ENCODE peak calls at places on chromosomes 12 and 14, in four cellular contexts. One of them, this sample, is unnamed.

GRCh38 chr12:93783827-93784226 is 106.7 kb downstream of the CRADD start:
- DNase-seq in CD8-positive, alpha-beta T cell: no peak
- DNase-seq in mucosa of descending colon: no peak
- DNase-seq in astrocyte of the spinal cord: no peak
- DNase-seq in this sample: no peak

GRCh38 chr12:88781909-88782308 is 201.6 kb upstream of the KITLG start:
- DNase-seq in astrocyte of the spinal cord: no peak
- DNase-seq in CD8-positive, alpha-beta T cell: no peak
- DNase-seq in mucosa of descending colon: no peak
- DNase-seq in this sample: no peak

GRCh38 chr12:121000530-121000929 is 15.8 kb downstream of the C12orf43 start:
- DNase-seq in astrocyte of the spinal cord: no peak
- DNase-seq in mucosa of descending colon: no peak
- DNase-seq in CD8-positive, alpha-beta T cell: no peak
- DNase-seq in this sample: no peak

GRCh38 chr12:90174198-90174510 is 465.5 kb upstream of the ATP2B1 start:
- DNase-seq in astrocyte of the spinal cord: peak; percentile 46
- DNase-seq in mucosa of descending colon: no peak
- DNase-seq in CD8-positive, alpha-beta T cell: no peak
- DNase-seq in this sample: no peak

GRCh38 chr14:64005822-64006221 is 153.0 kb downstream of the SYNE2 start:
- DNase-seq in mucosa of descending colon: no peak
- DNase-seq in astrocyte of the spinal cord: no peak
- DNase-seq in CD8-positive, alpha-beta T cell: no peak
- DNase-seq in this sample: no peak

GRCh38 chr12:64256166-64256800 is 34.2 kb upstream of the KICS2 start:
- DNase-seq in astrocyte of the spinal cord: peak; percentile 72
- DNase-seq in mucosa of descending colon: peak; percentile 55
- DNase-seq in CD8-positive, alpha-beta T cell: no peak
- DNase-seq in this sample: peak; percentile 27

GRCh38 chr12:132423251-132424117 is 66.5 kb upstream of the FBRSL1 start:
- DNase-seq in astrocyte of the spinal cord: no peak
- DNase-seq in mucosa of descending colon: no peak
- DNase-seq in CD8-positive, alpha-beta T cell: no peak
- DNase-seq in this sample: no peak

GRCh38 chr14:25431211-25432076 is 381.5 kb upstream of the STXBP6 start:
- DNase-seq in astrocyte of the spinal cord: no peak
- DNase-seq in CD8-positive, alpha-beta T cell: no peak
- DNase-seq in mucosa of descending colon: peak; percentile 65
- DNase-seq in this sample: no peak

GRCh38 chr14:68060198-68060597 is 240.6 kb downstream of the RAD51B start:
- DNase-seq in CD8-positive, alpha-beta T cell: no peak
- DNase-seq in astrocyte of the spinal cord: no peak
- DNase-seq in mucosa of descending colon: no peak
- DNase-seq in this sample: no peak

GRCh38 chr14:36505193-36505815 is 14.7 kb downstream of the NKX2-1 start:
- DNase-seq in mucosa of descending colon: no peak
- DNase-seq in CD8-positive, alpha-beta T cell: no peak
- DNase-seq in astrocyte of the spinal cord: no peak
- DNase-seq in this sample: no peak

GRCh38 chr12:69966409-69966808 is 141.4 kb downstream of the MYRFL start:
- DNase-seq in mucosa of descending colon: peak; percentile 9
- DNase-seq in CD8-positive, alpha-beta T cell: no peak
- DNase-seq in astrocyte of the spinal cord: peak; percentile 51
- DNase-seq in this sample: no peak

GRCh38 chr14:80446356-80446755 is 235.1 kb upstream of the DIO2 start:
- DNase-seq in astrocyte of the spinal cord: no peak
- DNase-seq in mucosa of descending colon: no peak
- DNase-seq in CD8-positive, alpha-beta T cell: no peak
- DNase-seq in this sample: no peak

GRCh38 chr14:30443368-30444007 is 115.5 kb upstream of the G2E3 start:
- DNase-seq in CD8-positive, alpha-beta T cell: no peak
- DNase-seq in mucosa of descending colon: no peak
- DNase-seq in astrocyte of the spinal cord: peak; percentile 53
- DNase-seq in this sample: no peak

GRCh38 chr14:101223147-101223546 is 319.6 kb upstream of the RTL1 start:
- DNase-seq in astrocyte of the spinal cord: no peak
- DNase-seq in mucosa of descending colon: no peak
- DNase-seq in CD8-positive, alpha-beta T cell: no peak
- DNase-seq in this sample: no peak

GRCh38 chr14:91510171-91511013 is at the start of gene PPP4R3A:
- DNase-seq in astrocyte of the spinal cord: peak; percentile 97
- DNase-seq in mucosa of descending colon: peak; percentile 94
- DNase-seq in CD8-positive, alpha-beta T cell: peak; percentile 84
- DNase-seq in this sample: peak; percentile 96
- TF ChIP-seq CTCF in astrocyte of the spinal cord: no peak
- TF ChIP-seq CTCF in mucosa of descending colon: no peak
- TF ChIP-seq CTCF in CD8-positive, alpha-beta T cell: no peak
- TF ChIP-seq CTCF in this sample: no peak

GRCh38 chr12:27511723-27512045 is 12.3 kb upstream of the PPFIBP1 start:
- DNase-seq in CD8-positive, alpha-beta T cell: no peak
- DNase-seq in astrocyte of the spinal cord: no peak
- DNase-seq in mucosa of descending colon: no peak
- DNase-seq in this sample: no peak
- H3K4me3 ChIP-seq in CD8-positive, alpha-beta T cell: no peak overlapping the region
- H3K4me3 ChIP-seq in astrocyte of the spinal cord: no peak overlapping the region
- H3K4me3 ChIP-seq in mucosa of descending colon: no peak overlapping the region
- H3K4me3 ChIP-seq in this sample: no peak overlapping the region

GRCh38 chr12:57224278-57224972 is 5.1 kb upstream of the SHMT2 start:
- DNase-seq in mucosa of descending colon: no peak
- DNase-seq in CD8-positive, alpha-beta T cell: no peak
- DNase-seq in astrocyte of the spinal cord: no peak
- DNase-seq in this sample: no peak
- TF ChIP-seq CTCF in mucosa of descending colon: no peak
- TF ChIP-seq CTCF in CD8-positive, alpha-beta T cell: no peak
- TF ChIP-seq CTCF in astrocyte of the spinal cord: no peak
- TF ChIP-seq CTCF in this sample: no peak

DNA sequence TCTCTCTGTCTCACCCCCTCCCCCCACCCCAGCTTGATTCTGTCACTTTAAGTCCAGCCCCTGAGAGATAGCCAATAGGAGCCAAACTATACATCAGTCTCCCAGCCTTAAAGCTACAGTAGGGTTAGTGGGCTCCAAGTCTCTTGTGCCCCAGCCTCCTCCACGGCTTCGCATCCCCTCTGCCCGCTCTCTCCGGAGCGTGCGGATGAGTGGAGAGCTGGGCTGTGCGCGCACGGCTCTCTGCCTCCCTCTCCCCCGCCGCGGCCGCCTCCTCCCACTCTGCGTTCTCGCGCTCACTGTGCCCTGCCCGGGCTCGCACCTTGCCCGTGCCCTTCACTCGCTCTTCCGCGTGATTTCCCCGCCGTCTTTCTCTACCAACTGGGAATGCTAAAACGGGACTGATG is at the start of gene ESRRB:
- DNase-seq in astrocyte of the spinal cord: no peak
- DNase-seq in mucosa of descending colon: no peak
- DNase-seq in CD8-positive, alpha-beta T cell: no peak
- DNase-seq in this sample: no peak
- H3K4me3 ChIP-seq in astrocyte of the spinal cord: no peak within 1 kb of the TSS
- H3K4me3 ChIP-seq in mucosa of descending colon: no peak within 1 kb of the TSS
- H3K4me3 ChIP-seq in CD8-positive, alpha-beta T cell: no peak within 1 kb of the TSS
- H3K4me3 ChIP-seq in this sample: peak within 1 kb of the TSS; percentile 18

GRCh38 chr14:93536945-93537344 is 106.2 kb downstream of the UNC79 start:
- DNase-seq in astrocyte of the spinal cord: no peak
- DNase-seq in CD8-positive, alpha-beta T cell: no peak
- DNase-seq in mucosa of descending colon: no peak
- DNase-seq in this sample: no peak
- TF ChIP-seq CTCF in astrocyte of the spinal cord: no peak
- TF ChIP-seq CTCF in CD8-positive, alpha-beta T cell: no peak
- TF ChIP-seq CTCF in mucosa of descending colon: no peak
- TF ChIP-seq CTCF in this sample: peak; percentile 10

DNA sequence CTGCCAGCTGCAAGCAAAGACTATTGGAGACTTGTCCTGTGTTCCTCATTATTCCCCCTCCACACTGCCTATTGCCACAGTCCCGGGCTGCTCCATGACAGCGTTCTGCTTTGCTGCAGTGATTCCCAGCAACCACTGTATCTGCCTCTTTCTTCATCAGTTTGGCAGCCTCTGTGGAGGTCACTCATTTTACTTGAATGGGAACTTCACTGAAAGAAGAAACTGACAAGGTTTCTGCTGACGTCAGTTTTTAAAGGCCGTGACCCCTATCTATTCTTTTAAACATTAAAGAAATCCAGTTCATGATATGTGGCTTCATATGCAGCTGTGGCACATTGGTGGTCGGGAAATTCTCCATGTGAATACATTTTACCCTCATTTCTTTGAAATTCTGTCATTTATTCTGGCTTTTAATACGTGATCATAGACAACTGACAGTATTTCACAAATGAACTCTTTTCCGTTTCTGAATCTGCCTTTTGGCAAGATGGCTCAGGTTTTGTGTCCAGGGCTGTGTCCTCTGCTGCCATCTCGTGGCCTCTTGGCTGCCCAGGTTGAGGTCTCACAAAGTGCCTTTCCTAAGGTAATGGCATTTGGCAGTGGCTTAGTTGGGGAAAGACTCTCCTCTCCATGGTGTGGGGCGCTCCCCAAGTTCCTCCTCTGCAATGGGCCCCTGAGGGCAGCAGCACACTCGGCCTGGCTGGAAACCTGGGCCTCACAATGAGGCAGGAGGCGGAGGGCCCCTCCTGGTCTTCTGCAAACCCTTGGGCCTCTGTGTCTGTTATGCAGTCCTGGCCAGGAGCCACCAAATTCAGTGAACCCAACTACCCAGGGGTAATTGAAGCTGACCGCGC is 5.9 kb downstream of the TMEM253 start:
- DNase-seq in CD8-positive, alpha-beta T cell: peak; percentile 56
- DNase-seq in mucosa of descending colon: peak; percentile 95
- DNase-seq in astrocyte of the spinal cord: peak; percentile 77
- DNase-seq in this sample: no peak
- H3K4me3 ChIP-seq in CD8-positive, alpha-beta T cell: no peak overlapping the region
- H3K4me3 ChIP-seq in mucosa of descending colon: no peak overlapping the region
- H3K4me3 ChIP-seq in astrocyte of the spinal cord: no peak overlapping the region
- H3K4me3 ChIP-seq in this sample: no peak overlapping the region

GRCh38 chr12:43098766-43099550 is 453.0 kb downstream of the ADAMTS20 start:
- DNase-seq in astrocyte of the spinal cord: no peak
- DNase-seq in mucosa of descending colon: no peak
- DNase-seq in CD8-positive, alpha-beta T cell: no peak
- DNase-seq in this sample: no peak

GRCh38 chr12:43095669-43096068 is 456.3 kb downstream of the ADAMTS20 start:
- DNase-seq in astrocyte of the spinal cord: no peak
- DNase-seq in CD8-positive, alpha-beta T cell: no peak
- DNase-seq in mucosa of descending colon: no peak
- DNase-seq in this sample: no peak

GRCh38 chr12:43100231-43100630 is 451.8 kb downstream of the ADAMTS20 start:
- DNase-seq in mucosa of descending colon: no peak
- DNase-seq in CD8-positive, alpha-beta T cell: no peak
- DNase-seq in astrocyte of the spinal cord: no peak
- DNase-seq in this sample: no peak

GRCh38 chr12:43099691-43100163 is 452.3 kb downstream of the ADAMTS20 start:
- DNase-seq in CD8-positive, alpha-beta T cell: no peak
- DNase-seq in mucosa of descending colon: no peak
- DNase-seq in astrocyte of the spinal cord: no peak
- DNase-seq in this sample: no peak

GRCh38 chr12:43098078-43098477 is 453.9 kb downstream of the ADAMTS20 start:
- DNase-seq in mucosa of descending colon: no peak
- DNase-seq in CD8-positive, alpha-beta T cell: no peak
- DNase-seq in astrocyte of the spinal cord: no peak
- DNase-seq in this sample: no peak
- TF ChIP-seq CTCF in mucosa of descending colon: no peak
- TF ChIP-seq CTCF in CD8-positive, alpha-beta T cell: no peak
- TF ChIP-seq CTCF in astrocyte of the spinal cord: no peak
- TF ChIP-seq CTCF in this sample: no peak

DNA sequence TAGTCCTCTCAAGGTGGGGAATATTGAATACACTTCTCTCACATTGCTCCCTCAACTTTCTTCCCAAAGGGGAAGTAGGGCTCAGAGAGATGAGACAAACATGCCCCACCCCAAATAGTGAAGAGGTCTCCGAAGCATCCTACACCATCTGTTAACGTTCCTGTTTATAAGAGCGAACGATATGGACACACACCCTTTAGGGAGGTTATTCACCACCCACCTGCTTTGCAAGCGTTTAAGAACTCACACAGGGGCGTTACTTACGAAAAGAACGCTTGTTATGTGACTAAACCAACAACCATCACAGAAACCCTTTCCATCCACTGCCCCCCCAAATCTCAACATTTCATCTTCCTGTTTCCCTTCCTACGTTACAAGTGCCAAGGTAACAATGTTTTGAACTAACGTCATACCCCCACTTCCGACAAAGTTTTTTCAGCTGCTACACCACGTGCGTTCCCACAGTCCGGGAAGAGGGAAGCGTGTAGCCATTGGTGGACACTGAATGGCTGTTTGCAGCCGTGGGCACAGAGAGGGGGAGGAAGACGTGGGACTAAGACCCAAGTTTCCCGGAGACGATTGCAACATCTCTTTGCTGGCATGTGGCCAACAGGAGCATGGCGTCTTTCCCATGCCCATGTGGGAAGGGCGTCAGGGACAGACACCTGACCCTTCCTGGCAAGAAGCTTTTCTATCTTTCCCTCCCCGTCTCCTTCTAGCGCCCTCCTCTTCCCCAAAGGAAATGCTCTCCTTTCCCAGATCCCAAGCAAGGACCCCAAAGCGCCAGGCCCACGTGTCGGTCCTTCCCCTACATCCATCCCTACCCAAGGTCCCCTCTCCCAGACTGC is 1.2 kb downstream of the YBX3 start:
- DNase-seq in mucosa of descending colon: peak; percentile 89
- DNase-seq in CD8-positive, alpha-beta T cell: peak; percentile 62
- DNase-seq in astrocyte of the spinal cord: peak; percentile 97
- DNase-seq in this sample: peak; percentile 95
- H3K4me3 ChIP-seq in mucosa of descending colon: peak overlapping the region; percentile 86
- H3K4me3 ChIP-seq in CD8-positive, alpha-beta T cell: peak overlapping the region; percentile 72
- H3K4me3 ChIP-seq in astrocyte of the spinal cord: peak overlapping the region; percentile 98
- H3K4me3 ChIP-seq in this sample: peak overlapping the region; percentile 91

DNA sequence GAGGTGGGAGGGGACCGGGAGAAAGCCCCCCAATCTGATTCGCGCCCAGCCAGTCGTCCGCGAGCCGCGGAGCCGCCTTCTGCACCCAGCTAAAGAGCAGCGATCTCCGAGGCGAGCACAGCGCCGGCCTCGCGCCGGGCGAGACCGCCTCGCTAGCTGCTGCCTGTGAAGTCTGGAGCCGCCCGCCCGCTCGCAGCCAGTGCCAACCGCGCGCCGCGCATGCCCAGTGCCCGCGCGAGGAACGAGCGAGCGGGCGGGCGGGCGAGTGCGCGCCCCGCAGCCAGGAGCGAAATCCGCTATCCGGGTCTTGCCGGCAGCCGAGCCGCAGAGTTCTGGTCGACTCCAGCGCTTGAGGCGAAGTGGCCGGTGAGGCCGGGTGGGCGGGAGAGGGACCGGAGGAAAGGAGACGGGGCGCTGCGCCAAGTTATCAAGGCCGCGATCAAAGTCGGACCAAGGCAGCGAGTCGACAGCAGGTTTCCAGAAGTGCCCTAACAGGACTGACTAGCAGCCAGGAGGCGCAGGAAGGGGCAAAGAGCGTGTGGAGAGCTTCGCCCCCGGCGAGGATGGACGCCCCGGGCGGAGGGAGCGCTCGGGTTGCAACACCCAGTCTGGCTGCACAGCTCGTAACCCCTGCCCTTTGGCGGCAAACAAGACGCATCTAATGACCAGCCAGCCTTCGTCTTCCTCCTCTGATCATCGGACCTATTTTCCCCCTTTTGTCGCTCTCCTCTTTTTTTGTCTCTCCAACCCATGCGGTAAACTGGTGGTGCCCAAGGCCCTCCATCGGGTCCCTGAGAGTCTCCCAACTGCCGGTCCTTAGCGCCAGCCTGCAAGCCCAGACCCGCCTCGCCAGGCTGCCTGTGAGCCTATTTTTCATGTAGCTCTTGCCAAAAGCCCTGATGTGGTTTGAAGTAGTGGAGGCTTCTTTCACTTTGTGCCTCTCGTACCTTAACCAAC is at the start of gene EPS8:
- DNase-seq in CD8-positive, alpha-beta T cell: peak; percentile 76
- DNase-seq in astrocyte of the spinal cord: peak; percentile 94
- DNase-seq in mucosa of descending colon: peak; percentile 92
- DNase-seq in this sample: peak; percentile 81
- TF ChIP-seq CTCF in CD8-positive, alpha-beta T cell: no peak
- TF ChIP-seq CTCF in astrocyte of the spinal cord: no peak
- TF ChIP-seq CTCF in mucosa of descending colon: no peak
- TF ChIP-seq CTCF in this sample: no peak

This sample was measured in AG04450.